ENCODE peak calls at places on chromosomes 7 and 10, in ten cellular contexts. One of them, this sample, is unnamed.
A peak's percentile ranks its signal among the peaks of the same experiment; 100 is the strongest.

GRCh38 chr7:51471199-51472016 is 154.8 kb upstream of the COBL start:
- DNase-seq in left ventricle myocardium inferior: no peak
- DNase-seq in IMR-90: no peak
- DNase-seq in colonic mucosa: no peak
- DNase-seq in hepatocyte: no peak
- DNase-seq in fibroblast of lung: no peak
- DNase-seq in heart left ventricle: no peak
- DNase-seq in lower lobe of right lung: no peak
- DNase-seq in astrocyte of the cerebellum: no peak
- DNase-seq in ovary: no peak
- DNase-seq in this sample: no peak

GRCh38 chr7:45052011-45052410 is 36.8 kb downstream of the NACAD start:
- DNase-seq in left ventricle myocardium inferior: no peak
- DNase-seq in IMR-90: no peak
- DNase-seq in colonic mucosa: no peak
- DNase-seq in hepatocyte: no peak
- DNase-seq in fibroblast of lung: no peak
- DNase-seq in heart left ventricle: no peak
- DNase-seq in lower lobe of right lung: no peak
- DNase-seq in astrocyte of the cerebellum: no peak
- DNase-seq in ovary: no peak
- DNase-seq in this sample: no peak

GRCh38 chr7:79506481-79506880 is 53.0 kb upstream of the MAGI2 start:
- DNase-seq in left ventricle myocardium inferior: no peak
- DNase-seq in IMR-90: peak; percentile 61
- DNase-seq in colonic mucosa: no peak
- DNase-seq in hepatocyte: peak; percentile 6
- DNase-seq in fibroblast of lung: peak; percentile 78
- DNase-seq in heart left ventricle: no peak
- DNase-seq in lower lobe of right lung: no peak
- DNase-seq in astrocyte of the cerebellum: no peak
- DNase-seq in ovary: no peak
- DNase-seq in this sample: no peak

GRCh38 chr7:50817561-50817960 is 34.9 kb upstream of the GRB10 start:
- DNase-seq in left ventricle myocardium inferior: no peak
- DNase-seq in IMR-90: no peak
- DNase-seq in colonic mucosa: no peak
- DNase-seq in hepatocyte: no peak
- DNase-seq in fibroblast of lung: no peak
- DNase-seq in heart left ventricle: no peak
- DNase-seq in lower lobe of right lung: no peak
- DNase-seq in astrocyte of the cerebellum: no peak
- DNase-seq in ovary: no peak
- DNase-seq in this sample: no peak

GRCh38 chr10:3671431-3671955 is 113.5 kb downstream of the KLF6 start:
- DNase-seq in left ventricle myocardium inferior: no peak
- DNase-seq in IMR-90: no peak
- DNase-seq in colonic mucosa: no peak
- DNase-seq in hepatocyte: no peak
- DNase-seq in fibroblast of lung: no peak
- DNase-seq in heart left ventricle: no peak
- DNase-seq in lower lobe of right lung: no peak
- DNase-seq in astrocyte of the cerebellum: no peak
- DNase-seq in ovary: no peak
- DNase-seq in this sample: no peak

GRCh38 chr10:60735244-60735643 is 43.0 kb upstream of the CDK1 start:
- DNase-seq in left ventricle myocardium inferior: no peak
- DNase-seq in IMR-90: no peak
- DNase-seq in colonic mucosa: peak; percentile 65
- DNase-seq in hepatocyte: no peak
- DNase-seq in fibroblast of lung: no peak
- DNase-seq in heart left ventricle: no peak
- DNase-seq in lower lobe of right lung: no peak
- DNase-seq in astrocyte of the cerebellum: no peak
- DNase-seq in ovary: no peak
- DNase-seq in this sample: no peak

GRCh38 chr7:35646289-35647033 is 48.5 kb downstream of the HERPUD2 start:
- DNase-seq in left ventricle myocardium inferior: no peak
- DNase-seq in IMR-90: no peak
- DNase-seq in colonic mucosa: no peak
- DNase-seq in hepatocyte: no peak
- DNase-seq in fibroblast of lung: no peak
- DNase-seq in heart left ventricle: no peak
- DNase-seq in lower lobe of right lung: no peak
- DNase-seq in astrocyte of the cerebellum: no peak
- DNase-seq in ovary: no peak
- DNase-seq in this sample: peak; percentile 20

GRCh38 chr7:47326220-47326619 is 255.7 kb downstream of the TNS3 start:
- DNase-seq in left ventricle myocardium inferior: no peak
- DNase-seq in IMR-90: peak; percentile 90
- DNase-seq in colonic mucosa: no peak
- DNase-seq in hepatocyte: peak; percentile 68
- DNase-seq in fibroblast of lung: peak; percentile 92
- DNase-seq in heart left ventricle: no peak
- DNase-seq in lower lobe of right lung: no peak
- DNase-seq in astrocyte of the cerebellum: peak; percentile 79
- DNase-seq in ovary: no peak
- DNase-seq in this sample: no peak

GRCh38 chr7:20787658-20788057 is 972 bp upstream of the SP8 start:
- DNase-seq in left ventricle myocardium inferior: no peak
- DNase-seq in IMR-90: no peak
- DNase-seq in colonic mucosa: no peak
- DNase-seq in hepatocyte: no peak
- DNase-seq in fibroblast of lung: no peak
- DNase-seq in heart left ventricle: no peak
- DNase-seq in lower lobe of right lung: no peak
- DNase-seq in astrocyte of the cerebellum: no peak
- DNase-seq in ovary: no peak
- DNase-seq in this sample: no peak

GRCh38 chr10:63416376-63416775 is 49.4 kb downstream of the JMJD1C start:
- DNase-seq in left ventricle myocardium inferior: no peak
- DNase-seq in IMR-90: peak; percentile 43
- DNase-seq in colonic mucosa: no peak
- DNase-seq in hepatocyte: no peak
- DNase-seq in fibroblast of lung: peak; percentile 20
- DNase-seq in heart left ventricle: no peak
- DNase-seq in lower lobe of right lung: no peak
- DNase-seq in astrocyte of the cerebellum: peak; percentile 22
- DNase-seq in ovary: no peak
- DNase-seq in this sample: no peak

GRCh38 chr7:67518580-67518979 is 521.9 kb downstream of the TYW1 start:
- DNase-seq in left ventricle myocardium inferior: peak; percentile 54
- DNase-seq in IMR-90: no peak
- DNase-seq in colonic mucosa: no peak
- DNase-seq in hepatocyte: no peak
- DNase-seq in fibroblast of lung: no peak
- DNase-seq in heart left ventricle: peak; percentile 72
- DNase-seq in lower lobe of right lung: no peak
- DNase-seq in astrocyte of the cerebellum: no peak
- DNase-seq in ovary: no peak
- DNase-seq in this sample: no peak

GRCh38 chr10:10824611-10825148 is 193.0 kb upstream of the CELF2 start:
- DNase-seq in left ventricle myocardium inferior: no peak
- DNase-seq in IMR-90: peak; percentile 93
- DNase-seq in colonic mucosa: no peak
- DNase-seq in hepatocyte: no peak
- DNase-seq in fibroblast of lung: peak; percentile 94
- DNase-seq in heart left ventricle: peak; percentile 53
- DNase-seq in lower lobe of right lung: no peak
- DNase-seq in astrocyte of the cerebellum: peak; percentile 78
- DNase-seq in ovary: peak; percentile 55
- DNase-seq in this sample: no peak

GRCh38 chr7:44973610-44974401 is 5.0 kb downstream of the MYO1G start:
- DNase-seq in left ventricle myocardium inferior: peak; percentile 55
- DNase-seq in IMR-90: no peak
- DNase-seq in colonic mucosa: peak; percentile 40
- DNase-seq in hepatocyte: peak; percentile 76
- DNase-seq in fibroblast of lung: no peak
- DNase-seq in heart left ventricle: peak; percentile 54
- DNase-seq in lower lobe of right lung: no peak
- DNase-seq in astrocyte of the cerebellum: no peak
- DNase-seq in ovary: no peak
- DNase-seq in this sample: no peak

GRCh38 chr7:73304071-73304470 is 4.6 kb downstream of the NSUN5 start:
- DNase-seq in left ventricle myocardium inferior: no peak
- DNase-seq in IMR-90: no peak
- DNase-seq in colonic mucosa: no peak
- DNase-seq in hepatocyte: no peak
- DNase-seq in fibroblast of lung: no peak
- DNase-seq in heart left ventricle: no peak
- DNase-seq in lower lobe of right lung: no peak
- DNase-seq in astrocyte of the cerebellum: no peak
- DNase-seq in ovary: no peak
- DNase-seq in this sample: no peak

GRCh38 chr7:25949672-25950487 is 202.1 kb upstream of the NFE2L3 start:
- DNase-seq in left ventricle myocardium inferior: no peak
- DNase-seq in IMR-90: no peak
- DNase-seq in colonic mucosa: peak; percentile 62
- DNase-seq in hepatocyte: peak; percentile 64
- DNase-seq in fibroblast of lung: no peak
- DNase-seq in heart left ventricle: peak; percentile 29
- DNase-seq in lower lobe of right lung: no peak
- DNase-seq in astrocyte of the cerebellum: no peak
- DNase-seq in ovary: no peak
- DNase-seq in this sample: peak; percentile 75

GRCh38 chr7:142443614-142444013 is 185.8 kb upstream of the PRSS58 start:
- DNase-seq in left ventricle myocardium inferior: no peak
- DNase-seq in IMR-90: peak; percentile 49
- DNase-seq in colonic mucosa: no peak
- DNase-seq in hepatocyte: no peak
- DNase-seq in fibroblast of lung: peak; percentile 32
- DNase-seq in heart left ventricle: no peak
- DNase-seq in lower lobe of right lung: no peak
- DNase-seq in astrocyte of the cerebellum: no peak
- DNase-seq in ovary: no peak
- DNase-seq in this sample: no peak

GRCh38 chr10:99536400-99537254 is 3.9 kb downstream of the NKX2-3 start:
- DNase-seq in left ventricle myocardium inferior: no peak
- DNase-seq in IMR-90: no peak
- DNase-seq in colonic mucosa: no peak
- DNase-seq in hepatocyte: no peak
- DNase-seq in fibroblast of lung: no peak
- DNase-seq in heart left ventricle: no peak
- DNase-seq in lower lobe of right lung: no peak
- DNase-seq in astrocyte of the cerebellum: no peak
- DNase-seq in ovary: no peak
- DNase-seq in this sample: no peak
- H3K4me3 ChIP-seq in left ventricle myocardium inferior: peak overlapping the region; percentile 56
- H3K4me3 ChIP-seq in IMR-90: no peak overlapping the region
- H3K4me3 ChIP-seq in colonic mucosa: peak overlapping the region; percentile 40
- H3K4me3 ChIP-seq in hepatocyte: no peak overlapping the region
- H3K4me3 ChIP-seq in fibroblast of lung: no peak overlapping the region
- H3K4me3 ChIP-seq in heart left ventricle: peak overlapping the region; percentile 30
- H3K4me3 ChIP-seq in lower lobe of right lung: peak overlapping the region; percentile 28
- H3K4me3 ChIP-seq in astrocyte of the cerebellum: no peak overlapping the region
- H3K4me3 ChIP-seq in ovary: no peak overlapping the region
- H3K4me3 ChIP-seq in this sample: no peak overlapping the region

GRCh38 chr10:128102480-128103228 is 23.6 kb downstream of the MKI67 start:
- DNase-seq in left ventricle myocardium inferior: no peak
- DNase-seq in IMR-90: no peak
- DNase-seq in colonic mucosa: peak; percentile 50
- DNase-seq in hepatocyte: no peak
- DNase-seq in fibroblast of lung: no peak
- DNase-seq in heart left ventricle: no peak
- DNase-seq in lower lobe of right lung: peak; percentile 70
- DNase-seq in astrocyte of the cerebellum: no peak
- DNase-seq in ovary: no peak
- DNase-seq in this sample: no peak
- H3K4me3 ChIP-seq in left ventricle myocardium inferior: no peak overlapping the region
- H3K4me3 ChIP-seq in IMR-90: no peak overlapping the region
- H3K4me3 ChIP-seq in colonic mucosa: no peak overlapping the region
- H3K4me3 ChIP-seq in hepatocyte: no peak overlapping the region
- H3K4me3 ChIP-seq in fibroblast of lung: no peak overlapping the region
- H3K4me3 ChIP-seq in heart left ventricle: no peak overlapping the region
- H3K4me3 ChIP-seq in lower lobe of right lung: no peak overlapping the region
- H3K4me3 ChIP-seq in astrocyte of the cerebellum: no peak overlapping the region
- H3K4me3 ChIP-seq in ovary: no peak overlapping the region
- H3K4me3 ChIP-seq in this sample: no peak overlapping the region

GRCh38 chr7:131525820-131526219 is 30.6 kb downstream of the PODXL start:
- DNase-seq in left ventricle myocardium inferior: no peak
- DNase-seq in IMR-90: peak; percentile 39
- DNase-seq in colonic mucosa: no peak
- DNase-seq in hepatocyte: no peak
- DNase-seq in fibroblast of lung: no peak
- DNase-seq in heart left ventricle: no peak
- DNase-seq in lower lobe of right lung: no peak
- DNase-seq in astrocyte of the cerebellum: no peak
- DNase-seq in ovary: no peak
- DNase-seq in this sample: no peak
- H3K4me3 ChIP-seq in left ventricle myocardium inferior: no peak overlapping the region
- H3K4me3 ChIP-seq in IMR-90: no peak overlapping the region
- H3K4me3 ChIP-seq in colonic mucosa: no peak overlapping the region
- H3K4me3 ChIP-seq in hepatocyte: no peak overlapping the region
- H3K4me3 ChIP-seq in fibroblast of lung: no peak overlapping the region
- H3K4me3 ChIP-seq in heart left ventricle: no peak overlapping the region
- H3K4me3 ChIP-seq in lower lobe of right lung: no peak overlapping the region
- H3K4me3 ChIP-seq in astrocyte of the cerebellum: no peak overlapping the region
- H3K4me3 ChIP-seq in ovary: no peak overlapping the region
- H3K4me3 ChIP-seq in this sample: no peak overlapping the region

GRCh38 chr7:74305987-74306736 is 17.0 kb downstream of the CLIP2 start:
- DNase-seq in left ventricle myocardium inferior: no peak
- DNase-seq in IMR-90: no peak
- DNase-seq in colonic mucosa: no peak
- DNase-seq in hepatocyte: no peak
- DNase-seq in fibroblast of lung: no peak
- DNase-seq in heart left ventricle: no peak
- DNase-seq in lower lobe of right lung: no peak
- DNase-seq in astrocyte of the cerebellum: no peak
- DNase-seq in ovary: peak; percentile 22
- DNase-seq in this sample: no peak
- H3K4me3 ChIP-seq in left ventricle myocardium inferior: peak overlapping the region; percentile 54
- H3K4me3 ChIP-seq in IMR-90: no peak overlapping the region
- H3K4me3 ChIP-seq in colonic mucosa: no peak overlapping the region
- H3K4me3 ChIP-seq in hepatocyte: no peak overlapping the region
- H3K4me3 ChIP-seq in fibroblast of lung: no peak overlapping the region
- H3K4me3 ChIP-seq in heart left ventricle: peak overlapping the region; percentile 25
- H3K4me3 ChIP-seq in lower lobe of right lung: peak overlapping the region; percentile 32
- H3K4me3 ChIP-seq in astrocyte of the cerebellum: no peak overlapping the region
- H3K4me3 ChIP-seq in ovary: no peak overlapping the region
- H3K4me3 ChIP-seq in this sample: peak overlapping the region; percentile 20

This sample was measured in GM12865.